ENCODE peak calls at places on chromosomes 4 and X, in six cellular contexts. One of them, this sample, is unnamed. For H3K27me3, the result is how much of the 10 kb centered on the place peaks cover.

GRCh38 chrX:10189317-10190268 is 32.8 kb downstream of the CLCN4 start:
- DNase-seq in GM23338: peak
- DNase-seq in SJCRH30: peak
- DNase-seq in body of pancreas: peak
- DNase-seq in cardiac muscle cell: peak
- DNase-seq in IMR-90: peak
- DNase-seq in this sample: peak

GRCh38 chr4:182235016-182235415 is 8.2 kb upstream of the TENM3 start:
- DNase-seq in IMR-90: no peak
- DNase-seq in body of pancreas: no peak
- DNase-seq in SJCRH30: no peak
- DNase-seq in cardiac muscle cell: no peak
- DNase-seq in GM23338: no peak
- DNase-seq in this sample: no peak

GRCh38 chr4:144547678-144548298 is 98.2 kb upstream of the HHIP start:
- DNase-seq in GM23338: no peak
- DNase-seq in SJCRH30: no peak
- DNase-seq in body of pancreas: no peak
- DNase-seq in cardiac muscle cell: no peak
- DNase-seq in IMR-90: no peak
- DNase-seq in this sample: no peak

GRCh38 chr4:187380181-187380581 is 615.4 kb upstream of the ZFP42 start:
- DNase-seq in cardiac muscle cell: peak
- DNase-seq in body of pancreas: peak
- DNase-seq in GM23338: peak
- DNase-seq in IMR-90: peak
- DNase-seq in SJCRH30: peak
- DNase-seq in this sample: peak

GRCh38 chrX:96619588-96619987 is 65.1 kb upstream of the DIAPH2 start:
- DNase-seq in cardiac muscle cell: peak
- DNase-seq in IMR-90: peak
- DNase-seq in SJCRH30: no peak
- DNase-seq in body of pancreas: no peak
- DNase-seq in GM23338: no peak
- DNase-seq in this sample: no peak

GRCh38 chr4:73707269-73707875 is 33.0 kb upstream of the CXCL8 start:
- DNase-seq in GM23338: no peak
- DNase-seq in body of pancreas: no peak
- DNase-seq in SJCRH30: no peak
- DNase-seq in cardiac muscle cell: no peak
- DNase-seq in IMR-90: no peak
- DNase-seq in this sample: no peak

GRCh38 chrX:80246273-80246672 is 174.0 kb upstream of the TENT5D start:
- DNase-seq in cardiac muscle cell: peak
- DNase-seq in GM23338: peak
- DNase-seq in IMR-90: no peak
- DNase-seq in SJCRH30: no peak
- DNase-seq in body of pancreas: no peak
- DNase-seq in this sample: no peak

GRCh38 chr4:48331577-48332340 is 9.6 kb upstream of the SLAIN2 start:
- DNase-seq in IMR-90: peak
- DNase-seq in body of pancreas: no peak
- DNase-seq in cardiac muscle cell: peak
- DNase-seq in GM23338: no peak
- DNase-seq in SJCRH30: peak
- DNase-seq in this sample: no peak

GRCh38 chr4:169410839-169411770 is 140.3 kb upstream of the SH3RF1 start:
- DNase-seq in body of pancreas: no peak
- DNase-seq in GM23338: peak
- DNase-seq in SJCRH30: peak
- DNase-seq in IMR-90: peak
- DNase-seq in cardiac muscle cell: peak
- DNase-seq in this sample: no peak

GRCh38 chr4:156710571-156711195 is 260.9 kb downstream of the PDGFC start:
- DNase-seq in IMR-90: peak
- DNase-seq in cardiac muscle cell: no peak
- DNase-seq in SJCRH30: no peak
- DNase-seq in GM23338: no peak
- DNase-seq in body of pancreas: peak
- DNase-seq in this sample: no peak

GRCh38 chr4:175234162-175234561 is 316.0 kb downstream of the ADAM29 start:
- DNase-seq in body of pancreas: no peak
- DNase-seq in SJCRH30: no peak
- DNase-seq in GM23338: no peak
- DNase-seq in cardiac muscle cell: no peak
- DNase-seq in IMR-90: no peak
- DNase-seq in this sample: no peak

GRCh38 chrX:71315917-71316316 is 14.4 kb downstream of the ITGB1BP2 start:
- DNase-seq in GM23338: no peak
- DNase-seq in SJCRH30: no peak
- DNase-seq in IMR-90: peak
- DNase-seq in cardiac muscle cell: peak
- DNase-seq in body of pancreas: no peak
- DNase-seq in this sample: no peak

GRCh38 chr4:114563536-114564315 is 34.9 kb upstream of the UGT8 start:
- DNase-seq in IMR-90: no peak
- DNase-seq in body of pancreas: no peak
- DNase-seq in cardiac muscle cell: peak
- DNase-seq in SJCRH30: peak
- DNase-seq in GM23338: peak
- DNase-seq in this sample: no peak

GRCh38 chr4:81913427-81913878 is 441.7 kb upstream of the RASGEF1B start:
- DNase-seq in SJCRH30: peak
- DNase-seq in body of pancreas: peak
- DNase-seq in cardiac muscle cell: peak
- DNase-seq in IMR-90: peak
- DNase-seq in GM23338: peak
- DNase-seq in this sample: no peak

GRCh38 chr4:68368566-68369473 is 18.9 kb upstream of the YTHDC1 start:
- DNase-seq in body of pancreas: peak
- DNase-seq in cardiac muscle cell: peak
- DNase-seq in SJCRH30: no peak
- DNase-seq in IMR-90: peak
- DNase-seq in GM23338: no peak
- DNase-seq in this sample: no peak

GRCh38 chrX:14504960-14505538 is 24.3 kb upstream of the GLRA2 start:
- DNase-seq in GM23338: no peak
- DNase-seq in cardiac muscle cell: no peak
- DNase-seq in IMR-90: no peak
- DNase-seq in body of pancreas: no peak
- DNase-seq in SJCRH30: no peak
- DNase-seq in this sample: no peak

GRCh38 chrX:96433409-96434122 is 251.1 kb upstream of the DIAPH2 start:
- DNase-seq in GM23338: no peak
- DNase-seq in SJCRH30: no peak
- DNase-seq in IMR-90: no peak
- DNase-seq in cardiac muscle cell: no peak
- DNase-seq in body of pancreas: no peak
- DNase-seq in this sample: no peak

GRCh38 chrX:16258936-16259335 is 91.7 kb downstream of the MAGEB17 start:
- DNase-seq in IMR-90: peak
- DNase-seq in body of pancreas: no peak
- DNase-seq in SJCRH30: no peak
- DNase-seq in GM23338: no peak
- DNase-seq in cardiac muscle cell: no peak
- DNase-seq in this sample: no peak

GRCh38 chrX:154890990-154891639 is 5.0 kb downstream of the F8A1 start:
- DNase-seq in SJCRH30: no peak
- DNase-seq in cardiac muscle cell: no peak
- DNase-seq in body of pancreas: no peak
- DNase-seq in IMR-90: no peak
- DNase-seq in GM23338: no peak
- DNase-seq in this sample: no peak

GRCh38 chr4:183348706-183349659 is 26.8 kb upstream of the CLDN24 start:
- DNase-seq in IMR-90: peak
- DNase-seq in cardiac muscle cell: peak
- DNase-seq in GM23338: no peak
- DNase-seq in SJCRH30: no peak
- DNase-seq in body of pancreas: no peak
- DNase-seq in this sample: no peak

GRCh38 chrX:28920554-28920953 is 333.3 kb downstream of the IL1RAPL1 start:
- DNase-seq in SJCRH30: no peak
- DNase-seq in body of pancreas: no peak
- DNase-seq in IMR-90: peak
- DNase-seq in GM23338: peak
- DNase-seq in cardiac muscle cell: no peak
- DNase-seq in this sample: no peak

DNA sequence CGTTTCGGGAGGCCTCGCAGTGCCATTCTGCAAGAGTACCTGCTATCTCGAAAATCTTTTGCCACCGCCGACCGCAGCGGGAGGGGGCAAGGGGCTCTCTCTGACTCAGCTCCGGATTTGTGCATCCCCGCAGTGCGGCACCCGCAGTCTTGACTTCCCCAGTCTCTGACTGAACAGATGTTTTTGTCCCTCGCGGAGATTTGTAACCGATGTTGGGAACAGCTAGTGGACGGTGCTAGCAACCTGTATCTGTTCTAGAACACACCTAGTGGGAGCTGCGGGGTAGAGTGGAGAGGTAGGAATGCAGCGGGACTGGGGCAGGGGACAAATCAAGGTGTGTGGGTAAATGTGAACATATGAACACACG is 17.2 kb downstream of the NKX6-1 start:
- DNase-seq in cardiac muscle cell: no peak
- DNase-seq in GM23338: no peak
- DNase-seq in IMR-90: no peak
- DNase-seq in SJCRH30: no peak
- DNase-seq in body of pancreas: no peak
- DNase-seq in this sample: no peak
- H3K27me3 ChIP-seq in cardiac muscle cell: half or more
- H3K27me3 ChIP-seq in GM23338: half or more
- H3K27me3 ChIP-seq in IMR-90: half or more
- H3K27me3 ChIP-seq in SJCRH30: under half
- H3K27me3 ChIP-seq in body of pancreas: under half
- H3K27me3 ChIP-seq in this sample: half or more

DNA sequence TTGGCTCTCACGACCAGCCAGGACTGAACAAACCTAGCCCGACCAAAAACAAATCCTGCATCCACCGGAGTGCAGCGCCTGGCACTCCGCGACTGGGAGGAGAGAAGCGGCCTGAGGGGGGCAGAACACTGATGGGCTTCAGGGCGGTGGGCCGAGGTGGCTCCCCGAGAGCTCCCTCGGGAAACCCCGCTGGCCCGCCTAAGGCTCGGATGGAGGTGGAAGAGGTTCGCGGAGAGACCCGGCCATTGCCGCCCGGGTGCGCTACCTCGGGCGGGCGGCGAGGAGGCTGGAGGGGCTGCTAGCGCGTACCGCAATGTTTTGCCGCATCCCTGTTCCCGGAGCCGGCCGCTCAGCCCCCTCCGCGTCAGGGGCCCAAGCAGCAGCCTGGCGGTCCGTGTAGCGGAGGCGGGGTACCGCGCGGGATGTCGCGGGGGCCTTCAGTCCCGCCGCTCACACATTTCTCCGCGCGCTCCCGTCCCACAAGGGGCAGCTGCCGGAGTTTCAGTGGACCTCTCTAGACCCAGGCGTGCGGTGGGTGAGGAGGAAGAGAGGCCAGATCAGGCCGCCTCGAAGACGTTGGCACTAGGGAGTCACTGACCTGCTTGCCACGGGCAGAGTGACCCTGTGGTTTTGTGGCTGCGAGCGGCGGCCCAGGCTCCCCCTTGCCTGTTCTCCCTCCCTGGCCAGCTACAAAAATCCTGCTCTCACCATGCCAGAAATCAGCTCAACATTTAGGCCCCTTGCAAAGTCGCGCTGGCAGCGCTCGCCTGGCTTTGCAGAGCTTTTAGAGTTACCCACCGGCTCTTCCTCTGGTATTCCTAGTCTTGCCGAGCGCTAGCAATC is 2.1 kb downstream of the SLITRK4 start:
- DNase-seq in SJCRH30: no peak
- DNase-seq in IMR-90: no peak
- DNase-seq in body of pancreas: no peak
- DNase-seq in GM23338: peak
- DNase-seq in cardiac muscle cell: peak
- DNase-seq in this sample: no peak
- H3K4me3 ChIP-seq in SJCRH30: no peak
- H3K4me3 ChIP-seq in IMR-90: no peak
- H3K4me3 ChIP-seq in body of pancreas: peak
- H3K4me3 ChIP-seq in GM23338: peak
- H3K4me3 ChIP-seq in cardiac muscle cell: peak
- H3K4me3 ChIP-seq in this sample: peak

GRCh38 chrX:69068295-69069085 is 96.8 kb downstream of the PJA1 start:
- DNase-seq in cardiac muscle cell: no peak
- DNase-seq in body of pancreas: no peak
- DNase-seq in SJCRH30: no peak
- DNase-seq in IMR-90: no peak
- DNase-seq in GM23338: no peak
- DNase-seq in this sample: no peak

GRCh38 chrX:69069086-69069445 is 96.2 kb downstream of the PJA1 start:
- DNase-seq in IMR-90: no peak
- DNase-seq in GM23338: no peak
- DNase-seq in SJCRH30: no peak
- DNase-seq in body of pancreas: no peak
- DNase-seq in cardiac muscle cell: no peak
- DNase-seq in this sample: no peak

GRCh38 chrX:69066966-69067525 is 98.2 kb downstream of the PJA1 start:
- DNase-seq in body of pancreas: no peak
- DNase-seq in SJCRH30: no peak
- DNase-seq in cardiac muscle cell: peak
- DNase-seq in IMR-90: peak
- DNase-seq in GM23338: no peak
- DNase-seq in this sample: no peak

GRCh38 chrX:69066021-69066757 is 99.1 kb downstream of the PJA1 start:
- DNase-seq in cardiac muscle cell: no peak
- DNase-seq in body of pancreas: no peak
- DNase-seq in IMR-90: no peak
- DNase-seq in SJCRH30: no peak
- DNase-seq in GM23338: no peak
- DNase-seq in this sample: no peak

GRCh38 chrX:69067841-69068240 is 97.4 kb downstream of the PJA1 start:
- DNase-seq in GM23338: no peak
- DNase-seq in body of pancreas: no peak
- DNase-seq in cardiac muscle cell: no peak
- DNase-seq in SJCRH30: no peak
- DNase-seq in IMR-90: no peak
- DNase-seq in this sample: no peak
- H3K27me3 ChIP-seq in GM23338: under half
- H3K27me3 ChIP-seq in body of pancreas: under half
- H3K27me3 ChIP-seq in cardiac muscle cell: under half
- H3K27me3 ChIP-seq in SJCRH30: under half
- H3K27me3 ChIP-seq in IMR-90: under half
- H3K27me3 ChIP-seq in this sample: under half

DNA sequence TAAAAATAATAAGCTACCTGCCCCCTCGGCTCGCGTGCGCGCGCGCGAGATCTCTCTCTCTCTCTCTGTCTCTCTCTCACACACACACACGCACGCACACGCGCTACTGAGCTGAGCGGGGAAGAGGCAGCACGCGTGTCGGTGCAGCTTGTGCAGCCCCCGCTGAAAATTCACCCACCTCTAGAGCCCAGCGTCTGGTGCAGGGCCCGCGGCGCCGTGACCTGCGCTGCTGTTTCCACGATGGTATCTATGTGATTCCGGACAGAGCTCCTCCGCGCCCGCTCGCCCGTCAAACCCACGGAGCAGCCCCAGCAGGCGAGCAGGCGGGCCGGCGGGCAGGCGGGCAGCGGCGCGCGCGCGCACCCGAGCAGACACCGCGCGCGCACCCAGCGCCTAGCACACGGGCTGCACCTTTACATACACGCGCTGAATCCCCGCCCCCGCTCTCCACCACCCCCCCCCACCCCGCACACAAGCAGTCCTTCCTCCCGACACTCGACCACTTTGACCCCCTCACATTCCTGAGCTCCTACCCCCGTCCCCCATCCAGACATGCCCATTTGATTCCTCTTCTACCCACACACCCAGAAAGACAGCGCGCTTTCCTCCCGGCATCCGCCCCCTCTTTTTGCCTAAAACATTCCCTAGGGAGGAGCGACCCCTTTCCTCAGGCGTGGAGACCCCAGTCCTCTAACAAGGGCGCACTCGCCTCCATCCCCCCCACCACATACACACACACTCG is 1.0 kb downstream of the SLITRK4 start:
- DNase-seq in GM23338: peak
- DNase-seq in IMR-90: no peak
- DNase-seq in SJCRH30: no peak
- DNase-seq in cardiac muscle cell: peak
- DNase-seq in body of pancreas: no peak
- DNase-seq in this sample: peak
- H3K4me3 ChIP-seq in GM23338: peak
- H3K4me3 ChIP-seq in IMR-90: no peak
- H3K4me3 ChIP-seq in SJCRH30: no peak
- H3K4me3 ChIP-seq in cardiac muscle cell: peak
- H3K4me3 ChIP-seq in body of pancreas: peak
- H3K4me3 ChIP-seq in this sample: peak

This sample was measured in upper lobe of right lung.